ENCODE peak calls at places on chromosomes 5 and 9, in five cellular contexts. A, Y, P, G and W are unnamed samples.

GRCh38 chr5:174410716-174411512 is 313.5 kb upstream of the MSX2 start:
- DNase-seq in P (no peak), Y (no peak), G (peak), A (no peak), W (no peak)

GRCh38 chr5:124873189-124873588 is 126.8 kb upstream of the ZNF608 start:
- DNase-seq in G (no peak), A (no peak), Y (no peak), P (no peak), W (no peak)

GRCh38 chr5:149767278-149767550 is 37.1 kb downstream of the PPARGC1B start:
- DNase-seq in Y (no peak), A (no peak), P (no peak), G (no peak), W (no peak)

GRCh38 chr5:33565304-33565703 is 124.5 kb downstream of the TARS1 start:
- DNase-seq in A (peak), G (no peak), P (no peak), Y (no peak), W (no peak)

GRCh38 chr9:24879591-24879990 is 333.9 kb upstream of the IZUMO3 start:
- DNase-seq in A (no peak), G (no peak), P (no peak), Y (no peak), W (no peak)

GRCh38 chr9:113343732-113344231 is 3.7 kb upstream of the WDR31 start:
- DNase-seq in A (peak), G (no peak), Y (peak), P (no peak), W (no peak)

GRCh38 chr9:10633785-10634184 is 21.0 kb upstream of the PTPRD start:
- DNase-seq in P (no peak), G (no peak), Y (no peak), A (no peak), W (no peak)

GRCh38 chr9:37992924-37993349 is 76.1 kb downstream of the SHB start:
- DNase-seq in P (no peak), A (no peak), G (no peak), Y (peak), W (no peak)

GRCh38 chr9:123929177-123929869 is 603 bp downstream of the DENND1A start:
- DNase-seq in P (no peak), G (no peak), Y (no peak), A (no peak), W (no peak)

GRCh38 chr5:138352722-138353549 is 451 bp downstream of the KDM3B start:
- DNase-seq in G (peak), A (peak), P (no peak), Y (peak), W (peak)

GRCh38 chr5:13227520-13227919 is 717.0 kb downstream of the DNAH5 start:
- DNase-seq in A (no peak), P (no peak), Y (no peak), G (no peak), W (no peak)

GRCh38 chr5:145818604-145819003 is 16.5 kb downstream of the PRELID2 start:
- DNase-seq in Y (no peak), A (no peak), P (no peak), G (no peak), W (no peak)

GRCh38 chr5:17951392-17952169 is 317.3 kb downstream of the TAF11L14 start:
- DNase-seq in Y (no peak), P (no peak), A (no peak), G (peak), W (peak)

GRCh38 chr9:129174102-129174723 is 3.8 kb downstream of the IER5L start:
- DNase-seq in A (peak), Y (peak), G (peak), P (peak), W (peak)

GRCh38 chr5:126707080-126707479 is 69.9 kb upstream of the LMNB1 start:
- DNase-seq in P (no peak), G (no peak), A (no peak), Y (no peak), W (no peak)

GRCh38 chr5:162929104-162929503 is 508.3 kb upstream of the CCNG1 start:
- DNase-seq in G (no peak), P (no peak), A (no peak), Y (no peak), W (no peak)

GRCh38 chr5:34564706-34565235 is 91.4 kb upstream of the RAI14 start:
- DNase-seq in P (no peak), G (no peak), Y (no peak), A (peak), W (no peak)

GRCh38 chr5:40260351-40260750 is 419.4 kb upstream of the PTGER4 start:
- DNase-seq in Y (no peak), P (no peak), A (peak), G (no peak), W (no peak)

GRCh38 chr9:36426348-36426747 is 26.3 kb upstream of the RNF38 start:
- DNase-seq in P (no peak), G (no peak), Y (no peak), A (no peak), W (no peak)

GRCh38 chr9:133995012-133995896 is 3.1 kb upstream of the VAV2 start:
- DNase-seq in Y (no peak), A (no peak), P (no peak), G (peak), W (no peak)

GRCh38 chr9:133998915-133999580 is 6.9 kb upstream of the VAV2 start:
- DNase-seq in G (no peak), A (peak), P (no peak), Y (no peak), W (no peak)

GRCh38 chr9:133997584-133997983 is 5.5 kb upstream of the VAV2 start:
- DNase-seq in G (no peak), P (no peak), Y (no peak), A (no peak), W (no peak)

GRCh38 chr9:133994359-133995011 is 2.4 kb upstream of the VAV2 start:
- DNase-seq in A (peak), P (peak), Y (peak), G (peak), W (peak)

GRCh38 chr9:133996531-133997520 is 4.7 kb upstream of the VAV2 start:
- DNase-seq in Y (no peak), A (no peak), G (no peak), P (no peak), W (no peak)
- TF ChIP-seq CTCF in Y (no peak), A (no peak), G (no peak), P (no peak), W (no peak)

GRCh38 chr9:88310310-88310980 is 77.8 kb upstream of the SPIN1 start:
- DNase-seq in A (peak), P (no peak), G (no peak), Y (peak), W (peak)
- TF ChIP-seq CTCF in A (peak), P (no peak), G (no peak), Y (no peak), W (no peak)

DNA sequence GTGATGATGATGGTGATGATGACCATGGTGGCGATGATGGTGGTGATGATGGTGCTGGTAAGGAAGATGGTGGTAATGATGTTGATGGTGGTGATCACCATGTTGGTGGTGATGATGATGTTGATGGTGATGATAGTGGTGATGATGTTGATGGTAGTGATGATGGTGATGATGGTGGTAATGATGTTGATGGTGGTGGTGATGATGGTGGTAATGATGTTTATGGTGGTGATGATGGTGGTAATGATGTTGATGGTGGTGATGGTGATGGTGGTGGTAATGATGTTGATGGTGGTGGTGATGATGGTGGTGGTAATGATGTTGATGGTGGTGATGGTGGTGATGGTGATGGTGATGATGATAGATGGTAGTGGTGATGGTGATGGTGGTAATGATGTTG is 20.7 kb upstream of the RXRA start:
- DNase-seq in Y (no peak), P (no peak), G (no peak), A (no peak), W (no peak)
- TF ChIP-seq CTCF in Y (no peak), P (no peak), G (no peak), A (no peak), W (no peak)

DNA sequence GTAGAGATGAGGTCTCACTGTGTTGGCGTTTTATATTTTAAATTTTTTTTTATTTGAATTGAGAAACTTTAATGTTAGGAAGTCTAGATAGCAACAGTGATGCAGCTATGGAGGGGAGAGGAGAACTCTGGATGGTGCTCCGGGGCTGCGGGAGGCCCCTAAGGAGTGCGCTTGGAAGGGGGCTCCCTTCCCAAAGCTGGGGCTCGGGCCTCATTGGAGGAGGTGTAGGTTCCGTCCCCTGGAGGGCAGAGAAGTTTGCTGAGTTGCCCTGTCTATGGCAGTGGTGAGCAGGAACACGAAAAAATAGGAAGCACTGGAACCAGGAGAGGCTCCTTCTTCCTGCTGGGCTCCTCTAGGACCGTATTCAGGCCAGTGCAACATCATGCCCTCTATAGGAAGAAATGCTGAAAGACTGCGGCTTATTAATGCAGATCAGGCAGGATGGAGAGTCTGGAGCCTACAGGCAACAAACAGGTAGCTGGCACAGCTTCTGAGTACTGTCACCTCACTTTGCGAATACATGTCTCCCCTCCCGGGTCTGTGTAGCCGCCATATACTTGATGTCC is 16.1 kb downstream of the AHRR start:
- DNase-seq in Y (no peak), P (peak), A (peak), G (peak), W (peak)
- TF ChIP-seq CTCF in Y (no peak), P (peak), A (peak), G (peak), W (no peak)